ENCODE peak calls at places on chromosome 4, in four cellular contexts. One of them, this sample, is unnamed.

GRCh38 chr4:73445383-73446335 is 9.6 kb downstream of the AFP start:
- ATAC-seq in A549: no peak
- ATAC-seq in stimulated activated naive B cell treated with anti-CD40 and anti-IgM and Interleukin-4, amounts not matched to agents 10 μg/mL and 1 μg/mL and 100 μg/mL, for 72 hours: no peak
- ATAC-seq in left cardiac atrium: no peak
- ATAC-seq in this sample: no peak

GRCh38 chr4:86894465-86894864 is 2.2 kb upstream of the C4orf36 start:
- ATAC-seq in A549: no peak
- ATAC-seq in stimulated activated naive B cell treated with anti-CD40 and anti-IgM and Interleukin-4, amounts not matched to agents 10 μg/mL and 1 μg/mL and 100 μg/mL, for 72 hours: no peak
- ATAC-seq in left cardiac atrium: no peak
- ATAC-seq in this sample: no peak

GRCh38 chr4:184795214-184795844 is 30.4 kb downstream of the ACSL1 start:
- ATAC-seq in A549: no peak
- ATAC-seq in stimulated activated naive B cell treated with anti-CD40 and anti-IgM and Interleukin-4, amounts not matched to agents 10 μg/mL and 1 μg/mL and 100 μg/mL, for 72 hours: no peak
- ATAC-seq in left cardiac atrium: no peak
- ATAC-seq in this sample: no peak

GRCh38 chr4:184457530-184458249 is 16.7 kb downstream of the IRF2 start:
- ATAC-seq in A549: no peak
- ATAC-seq in stimulated activated naive B cell treated with anti-CD40 and anti-IgM and Interleukin-4, amounts not matched to agents 10 μg/mL and 1 μg/mL and 100 μg/mL, for 72 hours: peak
- ATAC-seq in left cardiac atrium: no peak
- ATAC-seq in this sample: peak

GRCh38 chr4:102321260-102321991 is 23.9 kb downstream of the SLC39A8 start:
- ATAC-seq in A549: no peak
- ATAC-seq in stimulated activated naive B cell treated with anti-CD40 and anti-IgM and Interleukin-4, amounts not matched to agents 10 μg/mL and 1 μg/mL and 100 μg/mL, for 72 hours: peak
- ATAC-seq in left cardiac atrium: no peak
- ATAC-seq in this sample: peak

GRCh38 chr4:22045051-22045450 is 96.5 kb upstream of the KCNIP4 start:
- ATAC-seq in A549: no peak
- ATAC-seq in stimulated activated naive B cell treated with anti-CD40 and anti-IgM and Interleukin-4, amounts not matched to agents 10 μg/mL and 1 μg/mL and 100 μg/mL, for 72 hours: no peak
- ATAC-seq in left cardiac atrium: no peak
- ATAC-seq in this sample: no peak

GRCh38 chr4:86993909-86994672 is 59.3 kb downstream of the AFF1 start:
- ATAC-seq in A549: no peak
- ATAC-seq in stimulated activated naive B cell treated with anti-CD40 and anti-IgM and Interleukin-4, amounts not matched to agents 10 μg/mL and 1 μg/mL and 100 μg/mL, for 72 hours: no peak
- ATAC-seq in left cardiac atrium: peak
- ATAC-seq in this sample: no peak

GRCh38 chr4:57265831-57266582 is 155.8 kb upstream of the IGFBP7 start:
- ATAC-seq in A549: no peak
- ATAC-seq in stimulated activated naive B cell treated with anti-CD40 and anti-IgM and Interleukin-4, amounts not matched to agents 10 μg/mL and 1 μg/mL and 100 μg/mL, for 72 hours: no peak
- ATAC-seq in left cardiac atrium: peak
- ATAC-seq in this sample: no peak

GRCh38 chr4:37441231-37442061 is 196.9 kb downstream of the NWD2 start:
- ATAC-seq in A549: peak
- ATAC-seq in stimulated activated naive B cell treated with anti-CD40 and anti-IgM and Interleukin-4, amounts not matched to agents 10 μg/mL and 1 μg/mL and 100 μg/mL, for 72 hours: no peak
- ATAC-seq in left cardiac atrium: no peak
- ATAC-seq in this sample: no peak

This sample was measured in stimulated activated memory B cell treated with anti-CD40 and anti-IgM and Interleukin-4, amounts not matched to agents 10 μg/mL and 1 μg/mL and 100 μg/mL, for 72 hours.